ENCODE peak calls at places on chromosomes 4 and X, in ten cellular contexts. Z, W, H, E, T, Q, P, R, L and G are unnamed samples.
A peak's percentile ranks its signal among the peaks of the same experiment; 100 is the strongest.

GRCh38 chr4:99078931-99079624 is 9.5 kb downstream of the ADH5 start:
- DNase-seq in Z (no peak), W (no peak), H (no peak), E (no peak), T (no peak), Q (no peak), P (no peak), R (no peak), L (no peak), G (no peak)

GRCh38 chr4:68416591-68416990 is 30.7 kb upstream of the TMPRSS11E start:
- DNase-seq in Z (peak; percentile 29), W (no peak), H (no peak), E (no peak), T (no peak), Q (no peak), P (no peak), R (no peak), L (no peak), G (no peak)

GRCh38 chrX:40273356-40274050 is 175.7 kb upstream of the BCOR start:
- DNase-seq in Z (peak; percentile 27), W (no peak), H (no peak), E (no peak), T (peak; percentile 74), Q (no peak), P (no peak), R (peak; percentile 69), L (no peak), G (no peak)

GRCh38 chrX:112731793-112732192 is 52.1 kb upstream of the LHFPL1 start:
- DNase-seq in Z (no peak), W (no peak), H (no peak), E (no peak), T (peak; percentile 14), Q (no peak), P (no peak), R (no peak), L (peak; percentile 5), G (no peak)

GRCh38 chr4:48370260-48371134 is 29.2 kb downstream of the SLAIN2 start:
- DNase-seq in Z (no peak), W (no peak), H (no peak), E (no peak), T (peak; percentile 75), Q (no peak), P (no peak), R (no peak), L (no peak), G (no peak)

GRCh38 chr4:1842339-1842895 is 13.5 kb downstream of the LETM1 start:
- DNase-seq in Z (no peak), W (no peak), H (no peak), E (no peak), T (no peak), Q (peak; percentile 49), P (no peak), R (no peak), L (no peak), G (no peak)

GRCh38 chr4:25069014-25069413 is 38.3 kb upstream of the LGI2 start:
- DNase-seq in Z (no peak), W (no peak), H (no peak), E (no peak), T (no peak), Q (no peak), P (no peak), R (no peak), L (no peak), G (no peak)

GRCh38 chr4:24160358-24160757 is 270.5 kb upstream of the PPARGC1A start:
- DNase-seq in Z (peak; percentile 56), W (no peak), H (no peak), E (no peak), T (no peak), Q (peak; percentile 35), P (no peak), R (no peak), L (no peak), G (no peak)

GRCh38 chr4:153564630-153565525 is 98.7 kb downstream of the TMEM131L start:
- DNase-seq in Z (no peak), W (peak; percentile 55), H (peak; percentile 48), E (no peak), T (peak; percentile 14), Q (peak; percentile 10), P (no peak), R (no peak), L (no peak), G (no peak)

GRCh38 chrX:5852941-5853340 is 375.7 kb downstream of the NLGN4X start:
- DNase-seq in Z (no peak), W (no peak), H (no peak), E (no peak), T (no peak), Q (no peak), P (no peak), R (no peak), L (no peak), G (no peak)

GRCh38 chrX:154457491-154458115 is 478 bp upstream of the PLXNA3 start:
- DNase-seq in Z (peak; percentile 20), W (peak; percentile 67), H (no peak), E (no peak), T (peak; percentile 72), Q (no peak), P (peak; percentile 66), R (peak; percentile 31), L (no peak), G (peak; percentile 72)

GRCh38 chrX:17464196-17464595 is 89.2 kb downstream of the NHS start:
- DNase-seq in Z (peak; percentile 47), W (no peak), H (peak; percentile 28), E (no peak), T (no peak), Q (no peak), P (no peak), R (no peak), L (peak; percentile 19), G (no peak)

GRCh38 chr4:15882675-15883086 is 55.9 kb downstream of the FGFBP1 start:
- DNase-seq in Z (peak; percentile 71), W (peak; percentile 62), H (peak; percentile 48), E (peak; percentile 7), T (peak; percentile 80), Q (peak; percentile 77), P (peak; percentile 34), R (peak; percentile 42), L (peak; percentile 81), G (peak; percentile 33)

GRCh38 chr4:178599521-178599920 is 1157.3 kb upstream of the AGA start:
- DNase-seq in Z (no peak), W (no peak), H (no peak), E (no peak), T (peak; percentile 32), Q (no peak), P (no peak), R (no peak), L (no peak), G (no peak)

GRCh38 chrX:44101300-44101699 is 128.1 kb upstream of the NDP start:
- DNase-seq in Z (peak; percentile 1), W (no peak), H (no peak), E (no peak), T (no peak), Q (no peak), P (no peak), R (no peak), L (no peak), G (no peak)

GRCh38 chr4:33930497-33930896 is 2313.8 kb downstream of the ARAP2 start:
- DNase-seq in Z (no peak), W (no peak), H (no peak), E (no peak), T (no peak), Q (no peak), P (no peak), R (no peak), L (peak; percentile 37), G (no peak)

GRCh38 chr4:8182858-8183725 is 16.0 kb upstream of the SH3TC1 start:
- DNase-seq in Z (peak; percentile 58), W (no peak), H (peak; percentile 74), E (no peak), T (no peak), Q (no peak), P (no peak), R (no peak), L (peak; percentile 84), G (peak; percentile 93)

GRCh38 chr4:169774466-169775445 is 17.0 kb upstream of the HPF1 start:
- DNase-seq in Z (no peak), W (no peak), H (no peak), E (peak; percentile 17), T (no peak), Q (no peak), P (no peak), R (no peak), L (peak; percentile 2), G (no peak)

GRCh38 chr4:27217261-27217769 is 356.7 kb downstream of the STIM2 start:
- DNase-seq in Z (peak; percentile 68), W (no peak), H (peak; percentile 20), E (no peak), T (peak; percentile 3), Q (no peak), P (no peak), R (no peak), L (peak; percentile 45), G (no peak)

GRCh38 chrX:72100824-72101351 is 30.8 kb downstream of the RTL5 start:
- DNase-seq in Z (no peak), W (no peak), H (no peak), E (peak; percentile 46), T (no peak), Q (no peak), P (peak; percentile 59), R (no peak), L (no peak), G (peak; percentile 41)

GRCh38 chr4:74536557-74536956 is 91.6 kb downstream of the AREG start:
- DNase-seq in Z (no peak), W (no peak), H (no peak), E (no peak), T (no peak), Q (no peak), P (no peak), R (no peak), L (peak; percentile 38), G (no peak)

GRCh38 chr4:27684501-27685077 is 823.9 kb downstream of the STIM2 start:
- DNase-seq in Z (peak; percentile 50), W (peak; percentile 77), H (peak; percentile 4), E (no peak), T (peak; percentile 85), Q (peak; percentile 51), P (no peak), R (peak; percentile 35), L (peak; percentile 58), G (peak; percentile 13)

GRCh38 chr4:184504385-184504784 is 30.0 kb upstream of the IRF2 start:
- DNase-seq in Z (no peak), W (no peak), H (no peak), E (no peak), T (no peak), Q (no peak), P (no peak), R (no peak), L (no peak), G (no peak)

GRCh38 chr4:151532001-151532708 is 123.2 kb downstream of the FHIP1A start:
- DNase-seq in Z (no peak), W (no peak), H (no peak), E (no peak), T (no peak), Q (no peak), P (no peak), R (no peak), L (no peak), G (no peak)

GRCh38 chr4:168486961-168487820 is 6.9 kb upstream of the DDX60L start:
- DNase-seq in Z (peak; percentile 93), W (no peak), H (no peak), E (no peak), T (no peak), Q (no peak), P (no peak), R (no peak), L (peak; percentile 60), G (no peak)

GRCh38 chrX:7062276-7062675 is 85.2 kb upstream of the STS start:
- DNase-seq in Z (peak; percentile 23), W (no peak), H (no peak), E (no peak), T (no peak), Q (no peak), P (no peak), R (no peak), L (peak; percentile 35), G (no peak)

GRCh38 chr4:27407616-27408015 is 547.0 kb downstream of the STIM2 start:
- DNase-seq in Z (no peak), W (no peak), H (no peak), E (no peak), T (no peak), Q (no peak), P (no peak), R (no peak), L (peak; percentile 12), G (no peak)

GRCh38 chr4:77701111-77701510 is 95.5 kb downstream of the CXCL13 start:
- DNase-seq in Z (no peak), W (no peak), H (no peak), E (no peak), T (no peak), Q (no peak), P (no peak), R (no peak), L (no peak), G (no peak)